ENCODE peak calls at places on chromosomes 6 and 20, in eight cellular contexts. B is CD4-positive, alpha-beta memory T cell; Z is naive thymus-derived CD4-positive, alpha-beta T cell; S is uterus; X is OCI-LY7; T is CD8-positive, alpha-beta T cell; G is aorta; W is neural progenitor cell. N is an unnamed sample.

GRCh38 chr6:131997450-131998153 is 46.4 kb upstream of the CCN2 start:
- DNase-seq in S (no peak), X (no peak), T (no peak), G (no peak), B (no peak), W (no peak), Z (no peak), N (no peak)

GRCh38 chr20:44856442-44856841 is 29.1 kb upstream of the YWHAB start:
- DNase-seq in B (no peak), S (no peak), Z (no peak), X (no peak), G (no peak), W (no peak), T (no peak), N (no peak)

GRCh38 chr6:85464722-85465150 is 14.9 kb downstream of the NT5E start:
- DNase-seq in T (no peak), W (no peak), B (no peak), Z (no peak), S (no peak), X (no peak), G (peak; percentile 82), N (peak; percentile 90)

GRCh38 chr20:59903631-59904030 is 29.8 kb downstream of the SYCP2 start:
- DNase-seq in G (no peak), S (no peak), B (no peak), T (no peak), W (no peak), X (no peak), Z (no peak), N (no peak)

GRCh38 chr6:143601501-143601900 is 76.3 kb upstream of the PHACTR2 start:
- DNase-seq in T (no peak), X (no peak), W (no peak), G (no peak), B (no peak), S (no peak), Z (no peak), N (no peak)

GRCh38 chr6:123803862-123804681 is at the start of gene NKAIN2:
- DNase-seq in X (no peak), S (no peak), G (peak; percentile 76), W (peak; percentile 82), Z (no peak), B (no peak), T (no peak), N (peak; percentile 15)

GRCh38 chr6:48560408-48560807 is 449.4 kb upstream of the PTCHD4 start:
- DNase-seq in Z (no peak), S (no peak), X (no peak), B (no peak), G (no peak), T (no peak), W (no peak), N (peak; percentile 50)

GRCh38 chr6:8240316-8240715 is 138.0 kb upstream of the EEF1E1 start:
- DNase-seq in Z (no peak), W (no peak), G (no peak), S (no peak), B (no peak), T (no peak), X (no peak), N (no peak)

GRCh38 chr20:13857304-13857703 is 72.5 kb downstream of the NDUFAF5 start:
- DNase-seq in X (no peak), B (no peak), S (peak; percentile 28), G (peak; percentile 84), W (no peak), Z (no peak), T (no peak), N (no peak)

GRCh38 chr6:90072501-90072900 is 178.2 kb downstream of the GJA10 start:
- DNase-seq in W (no peak), G (no peak), X (no peak), Z (no peak), T (no peak), B (no peak), S (no peak), N (no peak)

GRCh38 chr6:74867286-74867685 is 338.6 kb downstream of the COL12A1 start:
- DNase-seq in G (no peak), B (no peak), Z (no peak), S (no peak), T (no peak), W (no peak), X (no peak), N (no peak)

GRCh38 chr6:105459884-105460283 is 57.0 kb upstream of the PREP start:
- DNase-seq in G (no peak), W (no peak), S (no peak), B (no peak), X (no peak), Z (no peak), T (no peak), N (peak; percentile 89)

GRCh38 chr6:34238507-34239239 is 2.0 kb downstream of the HMGA1 start:
- DNase-seq in S (no peak), X (no peak), G (peak; percentile 67), Z (no peak), T (no peak), W (peak; percentile 40), B (no peak), N (no peak)

GRCh38 chr6:53178837-53179432 is 30.3 kb upstream of the GCM1 start:
- DNase-seq in X (no peak), S (no peak), T (no peak), G (no peak), W (no peak), B (no peak), Z (no peak), N (no peak)

GRCh38 chr20:16479666-16480065 is 93.6 kb downstream of the KIF16B start:
- DNase-seq in G (no peak), X (no peak), W (no peak), B (no peak), T (no peak), S (no peak), Z (no peak), N (no peak)

DNA sequence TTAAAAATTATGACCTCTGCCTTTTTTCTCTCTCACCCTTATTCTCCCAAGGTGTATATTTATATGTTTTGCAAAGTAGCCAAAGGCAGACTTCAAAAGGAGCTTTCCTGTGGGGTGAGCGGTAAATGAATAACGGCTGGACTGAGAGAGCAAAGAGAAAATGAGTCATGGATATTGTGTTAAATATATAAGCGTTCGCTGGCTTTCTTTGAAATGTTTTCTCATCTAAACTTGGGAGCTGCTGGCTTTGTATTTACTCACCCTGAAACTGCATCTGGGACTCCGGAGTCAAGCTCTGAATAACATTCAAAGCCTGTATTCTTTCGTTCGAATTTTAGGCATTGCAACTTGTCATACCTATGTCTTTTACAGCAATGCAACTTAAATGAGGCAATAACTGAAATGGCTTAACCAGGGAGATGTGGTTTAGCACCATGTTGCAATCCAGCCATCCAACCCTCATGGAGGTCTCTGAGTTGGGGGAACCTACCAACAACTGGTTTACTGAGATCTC is 32.0 kb downstream of the ATXN1 start:
- DNase-seq in X (no peak), S (no peak), W (no peak), Z (no peak), T (no peak), B (no peak), G (no peak), N (peak; percentile 47)
- H3K4me1 ChIP-seq in X (no peaks in the 10 kb centered on the region), S (peaks cover 9% of the 10 kb centered on the region), W (no peaks in the 10 kb centered on the region), Z (peaks cover 12% of the 10 kb centered on the region), T (no peaks in the 10 kb centered on the region), B (peaks cover 56% of the 10 kb centered on the region), G (no peaks in the 10 kb centered on the region), N (peaks cover 36% of the 10 kb centered on the region)

GRCh38 chr6:11714798-11715285 is 63.8 kb downstream of the ADTRP start:
- DNase-seq in B (no peak), G (no peak), W (no peak), X (no peak), S (no peak), T (no peak), Z (no peak), N (no peak)

GRCh38 chr6:11714116-11714797 is 64.3 kb downstream of the ADTRP start:
- DNase-seq in Z (no peak), X (no peak), S (no peak), T (no peak), G (no peak), W (no peak), B (peak; percentile 41), N (no peak)

GRCh38 chr6:11722224-11722623 is 56.4 kb downstream of the ADTRP start:
- DNase-seq in Z (no peak), B (no peak), G (no peak), W (no peak), X (no peak), S (no peak), T (no peak), N (no peak)

GRCh38 chr6:11718461-11718860 is 60.1 kb downstream of the ADTRP start:
- DNase-seq in S (no peak), W (no peak), G (no peak), B (no peak), Z (no peak), T (no peak), X (no peak), N (no peak)

DNA sequence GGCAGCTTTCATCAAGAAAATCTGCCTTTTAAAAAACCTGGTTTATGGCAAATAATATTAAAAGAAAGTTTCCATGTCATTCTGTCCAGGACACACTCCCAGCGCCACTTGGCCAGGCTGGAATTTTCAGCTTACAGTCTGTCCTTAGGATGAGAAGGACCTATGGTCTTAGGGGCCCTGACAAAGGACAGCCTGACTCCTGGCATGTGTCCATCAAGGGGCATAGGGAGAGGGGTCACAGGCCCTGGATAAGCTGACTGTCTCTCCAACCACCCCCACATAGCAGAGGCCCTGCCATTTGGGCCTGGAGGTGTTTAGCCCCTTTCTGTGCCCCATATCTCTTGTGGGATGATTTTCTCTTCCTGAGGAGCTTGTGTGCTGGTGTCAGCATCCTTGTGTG is 60.6 kb downstream of the ADTRP start:
- DNase-seq in S (no peak), G (no peak), Z (no peak), X (no peak), W (no peak), T (no peak), B (no peak), N (no peak)
- H3K4me1 ChIP-seq in S (no peaks in the 10 kb centered on the region), G (no peaks in the 10 kb centered on the region), Z (peaks cover 52% of the 10 kb centered on the region), X (no peaks in the 10 kb centered on the region), W (peaks cover 11% of the 10 kb centered on the region), T (peaks cover 38% of the 10 kb centered on the region), B (peaks cover 36% of the 10 kb centered on the region), N (no peaks in the 10 kb centered on the region)

GRCh38 chr6:11197846-11198245 is 34.6 kb downstream of the NEDD9 start:
- DNase-seq in X (no peak), B (no peak), W (no peak), G (no peak), S (no peak), Z (no peak), T (no peak), N (no peak)
- H3K4me1 ChIP-seq in X (no peaks in the 10 kb centered on the region), B (peaks cover 43% of the 10 kb centered on the region), W (peaks cover 53% of the 10 kb centered on the region), G (peaks cover 13% of the 10 kb centered on the region), S (peaks cover 5% of the 10 kb centered on the region), Z (peaks cover 11% of the 10 kb centered on the region), T (peaks cover 15% of the 10 kb centered on the region), N (peaks cover 64% of the 10 kb centered on the region)

GRCh38 chr20:3803854-3804253 is 7.7 kb downstream of the CDC25B start:
- DNase-seq in W (no peak), S (no peak), Z (no peak), T (no peak), G (no peak), X (no peak), B (no peak), N (no peak)

GRCh38 chr20:3801299-3801698 is 5.2 kb downstream of the CDC25B start:
- DNase-seq in S (no peak), W (no peak), X (no peak), Z (no peak), B (no peak), G (no peak), T (no peak), N (no peak)

GRCh38 chr20:3801846-3802245 is 5.7 kb downstream of the CDC25B start:
- DNase-seq in B (no peak), S (no peak), Z (no peak), T (no peak), X (no peak), W (no peak), G (no peak), N (no peak)

GRCh38 chr20:3803289-3803688 is 7.2 kb downstream of the CDC25B start:
- DNase-seq in Z (no peak), T (no peak), S (no peak), W (no peak), G (no peak), X (no peak), B (no peak), N (no peak)

GRCh38 chr20:3802524-3803239 is 6.6 kb downstream of the CDC25B start:
- DNase-seq in W (no peak), Z (no peak), X (no peak), G (no peak), T (no peak), S (no peak), B (no peak), N (no peak)
- H3K4me1 ChIP-seq in W (peaks cover 27% of the 10 kb centered on the region), Z (peaks cover 54% of the 10 kb centered on the region), X (peaks cover 38% of the 10 kb centered on the region), G (no peaks in the 10 kb centered on the region), T (peaks cover 69% of the 10 kb centered on the region), S (peaks cover 25% of the 10 kb centered on the region), B (peaks cover 97% of the 10 kb centered on the region), N (peaks cover 19% of the 10 kb centered on the region)

N was measured in endothelial cell of umbilical vein.